ENCODE peak calls at places on chromosomes 6 and 20, in ten cellular contexts. One of them, this sample, is unnamed.

GRCh38 chr6:130675072-130675471 is 152.1 kb upstream of the SMLR1 start:
- DNase-seq in choroid plexus epithelial cell: peak
- DNase-seq in uterus: no peak
- DNase-seq in GM12865: no peak
- DNase-seq in neural crest cell: no peak
- DNase-seq in MCF 10A: peak
- DNase-seq in RWPE1: peak
- DNase-seq in HepG2: no peak
- DNase-seq in fibroblast of pulmonary artery: peak
- DNase-seq in CD8-positive, alpha-beta T cell: no peak
- DNase-seq in this sample: no peak

GRCh38 chr20:19056909-19057308 is 155.5 kb upstream of the SLC24A3 start:
- DNase-seq in choroid plexus epithelial cell: no peak
- DNase-seq in uterus: no peak
- DNase-seq in GM12865: no peak
- DNase-seq in neural crest cell: no peak
- DNase-seq in MCF 10A: no peak
- DNase-seq in RWPE1: no peak
- DNase-seq in HepG2: no peak
- DNase-seq in fibroblast of pulmonary artery: no peak
- DNase-seq in CD8-positive, alpha-beta T cell: no peak
- DNase-seq in this sample: no peak

GRCh38 chr6:25172819-25173218 is 106.4 kb upstream of the CARMIL1 start:
- DNase-seq in choroid plexus epithelial cell: peak
- DNase-seq in uterus: no peak
- DNase-seq in GM12865: no peak
- DNase-seq in neural crest cell: no peak
- DNase-seq in MCF 10A: peak
- DNase-seq in RWPE1: peak
- DNase-seq in HepG2: no peak
- DNase-seq in fibroblast of pulmonary artery: peak
- DNase-seq in CD8-positive, alpha-beta T cell: no peak
- DNase-seq in this sample: no peak

GRCh38 chr20:56796345-56796744 is 167.2 kb downstream of the TFAP2C start:
- DNase-seq in choroid plexus epithelial cell: no peak
- DNase-seq in uterus: no peak
- DNase-seq in GM12865: no peak
- DNase-seq in neural crest cell: no peak
- DNase-seq in MCF 10A: peak
- DNase-seq in RWPE1: no peak
- DNase-seq in HepG2: no peak
- DNase-seq in fibroblast of pulmonary artery: no peak
- DNase-seq in CD8-positive, alpha-beta T cell: no peak
- DNase-seq in this sample: no peak

GRCh38 chr6:109165392-109165964 is 70.2 kb downstream of the CEP57L1 start:
- DNase-seq in choroid plexus epithelial cell: peak
- DNase-seq in uterus: peak
- DNase-seq in GM12865: no peak
- DNase-seq in neural crest cell: no peak
- DNase-seq in MCF 10A: peak
- DNase-seq in RWPE1: peak
- DNase-seq in HepG2: peak
- DNase-seq in fibroblast of pulmonary artery: peak
- DNase-seq in CD8-positive, alpha-beta T cell: no peak
- DNase-seq in this sample: no peak

GRCh38 chr6:4660377-4661321 is 115.6 kb upstream of the CDYL start:
- DNase-seq in choroid plexus epithelial cell: no peak
- DNase-seq in uterus: no peak
- DNase-seq in GM12865: no peak
- DNase-seq in neural crest cell: no peak
- DNase-seq in MCF 10A: no peak
- DNase-seq in RWPE1: no peak
- DNase-seq in HepG2: no peak
- DNase-seq in fibroblast of pulmonary artery: no peak
- DNase-seq in CD8-positive, alpha-beta T cell: no peak
- DNase-seq in this sample: no peak

GRCh38 chr6:84764332-84765049 is at the start of gene TBX18:
- DNase-seq in choroid plexus epithelial cell: peak
- DNase-seq in uterus: peak
- DNase-seq in GM12865: no peak
- DNase-seq in neural crest cell: peak
- DNase-seq in MCF 10A: no peak
- DNase-seq in RWPE1: peak
- DNase-seq in HepG2: peak
- DNase-seq in fibroblast of pulmonary artery: peak
- DNase-seq in CD8-positive, alpha-beta T cell: no peak
- DNase-seq in this sample: peak

GRCh38 chr6:3419624-3420272 is 37.1 kb downstream of the SLC22A23 start:
- DNase-seq in choroid plexus epithelial cell: peak
- DNase-seq in uterus: no peak
- DNase-seq in GM12865: no peak
- DNase-seq in neural crest cell: no peak
- DNase-seq in MCF 10A: peak
- DNase-seq in RWPE1: no peak
- DNase-seq in HepG2: peak
- DNase-seq in fibroblast of pulmonary artery: peak
- DNase-seq in CD8-positive, alpha-beta T cell: no peak
- DNase-seq in this sample: no peak

GRCh38 chr20:57313951-57314350 is 15.7 kb upstream of the SPO11 start:
- DNase-seq in choroid plexus epithelial cell: no peak
- DNase-seq in uterus: no peak
- DNase-seq in GM12865: no peak
- DNase-seq in neural crest cell: no peak
- DNase-seq in MCF 10A: no peak
- DNase-seq in RWPE1: no peak
- DNase-seq in HepG2: no peak
- DNase-seq in fibroblast of pulmonary artery: no peak
- DNase-seq in CD8-positive, alpha-beta T cell: no peak
- DNase-seq in this sample: no peak

GRCh38 chr6:1420382-1420781 is 31.0 kb downstream of the FOXF2 start:
- DNase-seq in choroid plexus epithelial cell: no peak
- DNase-seq in uterus: no peak
- DNase-seq in GM12865: no peak
- DNase-seq in neural crest cell: no peak
- DNase-seq in MCF 10A: no peak
- DNase-seq in RWPE1: no peak
- DNase-seq in HepG2: no peak
- DNase-seq in fibroblast of pulmonary artery: no peak
- DNase-seq in CD8-positive, alpha-beta T cell: no peak
- DNase-seq in this sample: no peak

GRCh38 chr6:1423578-1423977 is 34.2 kb downstream of the FOXF2 start:
- DNase-seq in choroid plexus epithelial cell: no peak
- DNase-seq in uterus: no peak
- DNase-seq in GM12865: no peak
- DNase-seq in neural crest cell: no peak
- DNase-seq in MCF 10A: no peak
- DNase-seq in RWPE1: no peak
- DNase-seq in HepG2: no peak
- DNase-seq in fibroblast of pulmonary artery: no peak
- DNase-seq in CD8-positive, alpha-beta T cell: no peak
- DNase-seq in this sample: no peak

GRCh38 chr6:1426416-1426815 is 37.0 kb downstream of the FOXF2 start:
- DNase-seq in choroid plexus epithelial cell: no peak
- DNase-seq in uterus: no peak
- DNase-seq in GM12865: no peak
- DNase-seq in neural crest cell: no peak
- DNase-seq in MCF 10A: no peak
- DNase-seq in RWPE1: no peak
- DNase-seq in HepG2: no peak
- DNase-seq in fibroblast of pulmonary artery: no peak
- DNase-seq in CD8-positive, alpha-beta T cell: no peak
- DNase-seq in this sample: no peak

GRCh38 chr6:1422290-1422689 is 32.9 kb downstream of the FOXF2 start:
- DNase-seq in choroid plexus epithelial cell: no peak
- DNase-seq in uterus: no peak
- DNase-seq in GM12865: no peak
- DNase-seq in neural crest cell: no peak
- DNase-seq in MCF 10A: no peak
- DNase-seq in RWPE1: no peak
- DNase-seq in HepG2: no peak
- DNase-seq in fibroblast of pulmonary artery: no peak
- DNase-seq in CD8-positive, alpha-beta T cell: no peak
- DNase-seq in this sample: no peak

DNA sequence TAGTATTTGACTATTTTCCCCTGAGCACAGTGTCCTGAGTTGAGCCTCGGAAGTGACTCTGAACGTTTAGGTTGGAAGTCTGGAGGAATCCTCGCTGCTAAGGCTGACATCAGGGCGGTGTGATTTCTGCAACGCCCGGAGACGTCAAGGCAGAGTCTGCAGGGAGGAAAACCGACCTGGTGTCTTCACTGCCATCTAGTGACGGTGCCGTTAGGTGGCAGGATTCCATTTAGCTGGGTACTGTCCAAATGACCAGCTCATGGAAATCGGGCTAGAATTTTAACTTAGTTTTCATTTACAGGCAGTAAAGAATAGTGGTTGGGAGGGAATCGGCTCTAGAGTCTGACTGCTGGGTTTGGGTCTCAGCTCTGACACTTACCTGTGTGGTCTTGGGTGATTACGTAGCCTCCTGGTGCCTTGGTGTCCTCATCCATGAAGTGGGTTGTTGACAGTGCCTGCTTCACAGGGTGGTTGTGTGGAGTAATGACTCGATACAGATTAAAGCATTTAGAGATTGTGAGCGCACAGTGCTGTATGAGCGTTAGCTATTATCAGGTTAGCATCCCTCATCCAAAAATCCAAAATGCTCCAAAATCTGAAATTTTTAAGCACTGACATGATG is 35.0 kb downstream of the FOXF2 start:
- DNase-seq in choroid plexus epithelial cell: peak
- DNase-seq in uterus: no peak
- DNase-seq in GM12865: peak
- DNase-seq in neural crest cell: peak
- DNase-seq in MCF 10A: peak
- DNase-seq in RWPE1: peak
- DNase-seq in HepG2: peak
- DNase-seq in fibroblast of pulmonary artery: peak
- DNase-seq in CD8-positive, alpha-beta T cell: no peak
- DNase-seq in this sample: peak
- TF ChIP-seq CTCF in choroid plexus epithelial cell: peak
- TF ChIP-seq CTCF in uterus: no peak
- TF ChIP-seq CTCF in GM12865: peak
- TF ChIP-seq CTCF in neural crest cell: peak
- TF ChIP-seq CTCF in MCF 10A: peak
- TF ChIP-seq CTCF in RWPE1: peak
- TF ChIP-seq CTCF in HepG2: peak
- TF ChIP-seq CTCF in fibroblast of pulmonary artery: peak
- TF ChIP-seq CTCF in CD8-positive, alpha-beta T cell: no peak
- TF ChIP-seq CTCF in this sample: peak

GRCh38 chr6:116631379-116631990 is 15.2 kb downstream of the RSPH4A start:
- DNase-seq in choroid plexus epithelial cell: no peak
- DNase-seq in uterus: no peak
- DNase-seq in GM12865: no peak
- DNase-seq in neural crest cell: no peak
- DNase-seq in MCF 10A: no peak
- DNase-seq in RWPE1: no peak
- DNase-seq in HepG2: peak
- DNase-seq in fibroblast of pulmonary artery: peak
- DNase-seq in CD8-positive, alpha-beta T cell: no peak
- DNase-seq in this sample: no peak

GRCh38 chr6:116629467-116630063 is 13.3 kb downstream of the RSPH4A start:
- DNase-seq in choroid plexus epithelial cell: no peak
- DNase-seq in uterus: no peak
- DNase-seq in GM12865: no peak
- DNase-seq in neural crest cell: no peak
- DNase-seq in MCF 10A: no peak
- DNase-seq in RWPE1: no peak
- DNase-seq in HepG2: no peak
- DNase-seq in fibroblast of pulmonary artery: peak
- DNase-seq in CD8-positive, alpha-beta T cell: no peak
- DNase-seq in this sample: no peak

GRCh38 chr6:116633685-116634084 is 17.4 kb downstream of the RSPH4A start:
- DNase-seq in choroid plexus epithelial cell: peak
- DNase-seq in uterus: no peak
- DNase-seq in GM12865: peak
- DNase-seq in neural crest cell: no peak
- DNase-seq in MCF 10A: peak
- DNase-seq in RWPE1: no peak
- DNase-seq in HepG2: peak
- DNase-seq in fibroblast of pulmonary artery: no peak
- DNase-seq in CD8-positive, alpha-beta T cell: no peak
- DNase-seq in this sample: no peak
- TF ChIP-seq CTCF in choroid plexus epithelial cell: peak
- TF ChIP-seq CTCF in uterus: no peak
- TF ChIP-seq CTCF in GM12865: peak
- TF ChIP-seq CTCF in neural crest cell: peak
- TF ChIP-seq CTCF in MCF 10A: peak
- TF ChIP-seq CTCF in RWPE1: peak
- TF ChIP-seq CTCF in HepG2: peak
- TF ChIP-seq CTCF in fibroblast of pulmonary artery: peak
- TF ChIP-seq CTCF in CD8-positive, alpha-beta T cell: no peak
- TF ChIP-seq CTCF in this sample: no peak

DNA sequence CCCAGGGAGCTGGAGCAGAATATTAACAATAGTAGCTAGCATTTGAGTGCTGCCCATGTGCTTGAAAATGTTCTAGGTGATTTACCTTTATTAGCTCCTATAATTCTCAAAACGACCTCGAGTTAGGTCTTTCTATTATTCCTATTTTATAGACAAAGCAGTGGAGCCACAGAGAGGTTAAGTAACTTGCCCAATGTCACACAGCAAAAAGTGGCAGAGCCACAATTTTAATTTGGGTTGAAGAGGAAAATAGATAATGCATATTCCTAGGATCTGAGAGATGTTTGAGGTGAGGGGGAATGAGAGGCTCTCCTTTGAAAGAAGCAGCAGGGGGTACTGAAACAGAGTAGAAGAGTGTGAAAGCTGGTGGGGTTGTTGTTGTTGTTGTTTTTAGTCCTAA is 354.5 kb upstream of the SLC35B3 start:
- DNase-seq in choroid plexus epithelial cell: no peak
- DNase-seq in uterus: no peak
- DNase-seq in GM12865: no peak
- DNase-seq in neural crest cell: no peak
- DNase-seq in MCF 10A: no peak
- DNase-seq in RWPE1: no peak
- DNase-seq in HepG2: no peak
- DNase-seq in fibroblast of pulmonary artery: no peak
- DNase-seq in CD8-positive, alpha-beta T cell: no peak
- DNase-seq in this sample: no peak
- TF ChIP-seq CTCF in choroid plexus epithelial cell: no peak
- TF ChIP-seq CTCF in uterus: no peak
- TF ChIP-seq CTCF in GM12865: no peak
- TF ChIP-seq CTCF in neural crest cell: no peak
- TF ChIP-seq CTCF in MCF 10A: no peak
- TF ChIP-seq CTCF in RWPE1: no peak
- TF ChIP-seq CTCF in HepG2: no peak
- TF ChIP-seq CTCF in fibroblast of pulmonary artery: no peak
- TF ChIP-seq CTCF in CD8-positive, alpha-beta T cell: no peak
- TF ChIP-seq CTCF in this sample: no peak

DNA sequence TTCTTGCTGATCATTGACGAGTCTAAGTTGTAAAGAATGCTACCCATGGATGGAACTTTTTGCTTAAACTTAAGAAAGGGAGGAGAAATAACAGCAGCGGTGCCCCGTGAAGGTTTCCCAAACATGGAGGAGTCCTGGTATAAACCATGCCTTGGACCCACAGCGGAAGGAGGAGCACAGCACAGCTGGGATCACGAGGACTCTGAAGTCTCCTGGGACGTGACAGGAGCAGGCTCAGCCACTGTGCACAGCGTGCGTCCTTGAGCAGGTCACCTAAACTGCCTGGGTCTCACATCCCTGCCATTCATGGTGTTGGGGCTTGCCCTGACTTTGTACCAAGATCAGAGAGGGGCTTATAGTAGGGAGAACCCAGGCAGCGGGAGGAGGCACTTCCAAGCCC is 56.1 kb upstream of the UNC93A start:
- DNase-seq in choroid plexus epithelial cell: no peak
- DNase-seq in uterus: no peak
- DNase-seq in GM12865: no peak
- DNase-seq in neural crest cell: no peak
- DNase-seq in MCF 10A: no peak
- DNase-seq in RWPE1: no peak
- DNase-seq in HepG2: no peak
- DNase-seq in fibroblast of pulmonary artery: no peak
- DNase-seq in CD8-positive, alpha-beta T cell: no peak
- DNase-seq in this sample: peak
- TF ChIP-seq CTCF in choroid plexus epithelial cell: no peak
- TF ChIP-seq CTCF in uterus: no peak
- TF ChIP-seq CTCF in GM12865: no peak
- TF ChIP-seq CTCF in neural crest cell: no peak
- TF ChIP-seq CTCF in MCF 10A: no peak
- TF ChIP-seq CTCF in RWPE1: no peak
- TF ChIP-seq CTCF in HepG2: no peak
- TF ChIP-seq CTCF in fibroblast of pulmonary artery: no peak
- TF ChIP-seq CTCF in CD8-positive, alpha-beta T cell: no peak
- TF ChIP-seq CTCF in this sample: no peak